ENCODE peak calls at places on chromosomes 6 and 20, in eight cellular contexts. K is pancreas, T is omental fat pad, F is tibial nerve, A is progenitor cell of endocrine pancreas, B is brain microvascular endothelial cell, P is hepatocyte, I is body of pancreas. Z is an unnamed sample.

GRCh38 chr6:75501756-75502155 is 8.2 kb upstream of the FILIP1 start:
- DNase-seq in I (no peak), B (no peak), A (no peak), T (no peak), K (no peak), F (no peak), P (no peak), Z (no peak)

GRCh38 chr6:37514377-37514776 is 14.7 kb upstream of the CCDC167 start:
- DNase-seq in K (no peak), T (no peak), F (no peak), I (no peak), P (no peak), A (no peak), B (peak; percentile 60), Z (no peak)

GRCh38 chr6:107847844-107848802 is 24.0 kb upstream of the SCML4 start:
- DNase-seq in A (peak; percentile 93), T (peak; percentile 62), F (peak; percentile 61), B (peak; percentile 72), P (peak; percentile 91), I (peak; percentile 88), K (peak; percentile 81), Z (peak; percentile 91)

GRCh38 chr6:2116496-2116895 is 128.9 kb downstream of the GMDS start:
- DNase-seq in K (no peak), A (no peak), P (no peak), I (no peak), T (no peak), F (no peak), B (peak; percentile 25), Z (no peak)

GRCh38 chr6:134177753-134178229 is 125.4 kb upstream of the SLC2A12 start:
- DNase-seq in P (peak; percentile 48), F (no peak), I (peak; percentile 45), A (no peak), B (peak; percentile 60), T (no peak), K (no peak), Z (peak; percentile 60)

GRCh38 chr6:27514906-27515495 is 42.1 kb upstream of the ZNF184 start:
- DNase-seq in P (no peak), I (no peak), A (no peak), F (no peak), T (no peak), B (no peak), K (no peak), Z (no peak)

GRCh38 chr6:75691012-75691411 is 58.0 kb upstream of the MYO6 start:
- DNase-seq in T (no peak), A (no peak), K (no peak), B (peak; percentile 25), P (no peak), I (no peak), F (no peak), Z (no peak)

GRCh38 chr6:25014806-25015560 is 79.2 kb upstream of the RIPOR2 start:
- DNase-seq in F (no peak), B (peak; percentile 77), P (peak; percentile 51), I (peak; percentile 45), A (no peak), K (no peak), T (no peak), Z (no peak)

GRCh38 chr6:150198532-150198931 is 55.7 kb downstream of the PPP1R14C start:
- DNase-seq in T (no peak), A (no peak), K (no peak), P (no peak), I (no peak), B (no peak), F (no peak), Z (no peak)

GRCh38 chr20:23455641-23456040 is 3.0 kb upstream of the CST11 start:
- DNase-seq in T (no peak), K (no peak), P (no peak), I (no peak), F (no peak), A (no peak), B (no peak), Z (no peak)

GRCh38 chr6:41199427-41200246 is 1.3 kb downstream of the TREML2 start:
- DNase-seq in P (no peak), A (no peak), K (no peak), F (no peak), B (no peak), T (no peak), I (no peak), Z (peak; percentile 29)

GRCh38 chr20:20849126-20849525 is 136.7 kb upstream of the RALGAPA2 start:
- DNase-seq in F (no peak), T (no peak), K (no peak), P (no peak), I (no peak), A (no peak), B (no peak), Z (no peak)

GRCh38 chr6:158647501-158647900 is 2.4 kb upstream of the SYTL3 start:
- DNase-seq in K (no peak), A (no peak), I (no peak), F (no peak), T (no peak), P (no peak), B (no peak), Z (no peak)

GRCh38 chr6:99816795-99817194 is 177.2 kb downstream of the MCHR2 start:
- DNase-seq in I (no peak), T (no peak), B (no peak), K (no peak), F (no peak), A (no peak), P (no peak), Z (no peak)

GRCh38 chr20:10673176-10673830 is 496 bp downstream of the JAG1 start:
- DNase-seq in I (peak; percentile 45), B (no peak), K (peak; percentile 49), T (no peak), P (peak; percentile 56), A (peak; percentile 18), F (no peak), Z (peak; percentile 75)

GRCh38 chr20:10675456-10675848 is 1.7 kb upstream of the JAG1 start:
- DNase-seq in K (no peak), F (no peak), T (no peak), B (no peak), I (no peak), P (no peak), A (no peak), Z (no peak)

GRCh38 chr20:10673831-10674683 is at the start of gene JAG1:
- DNase-seq in A (peak; percentile 94), I (peak; percentile 97), F (peak; percentile 97), K (peak; percentile 97), B (peak; percentile 92), P (peak; percentile 99), T (peak; percentile 93), Z (peak; percentile 96)

GRCh38 chr20:10676518-10676917 is 2.7 kb upstream of the JAG1 start:
- DNase-seq in I (no peak), F (no peak), B (no peak), T (no peak), K (no peak), A (no peak), P (no peak), Z (no peak)

GRCh38 chr20:10674684-10675455 is 1.1 kb upstream of the JAG1 start:
- DNase-seq in F (peak; percentile 59), A (peak; percentile 83), K (peak; percentile 85), P (peak; percentile 92), T (no peak), I (peak; percentile 85), B (peak; percentile 64), Z (peak; percentile 87)
- TF ChIP-seq CTCF in F (peak; percentile 96), A (peak; percentile 84), K (peak; percentile 75), P (peak; percentile 82), T (peak; percentile 3), I (peak; percentile 76), B (peak; percentile 85), Z (peak; percentile 96)

GRCh38 chr6:146915671-146916127 is 288.5 kb upstream of the STXBP5 start:
- DNase-seq in B (peak; percentile 48), T (no peak), P (no peak), I (no peak), F (no peak), A (no peak), K (no peak), Z (no peak)

GRCh38 chr6:146911635-146912034 is 292.6 kb upstream of the STXBP5 start:
- DNase-seq in A (no peak), B (no peak), P (no peak), F (no peak), I (no peak), K (no peak), T (no peak), Z (no peak)

GRCh38 chr6:146912730-146913680 is 291.2 kb upstream of the STXBP5 start:
- DNase-seq in T (no peak), K (no peak), F (no peak), A (no peak), I (no peak), P (no peak), B (no peak), Z (no peak)

GRCh38 chr6:146914563-146915483 is 289.4 kb upstream of the STXBP5 start:
- DNase-seq in K (no peak), P (peak; percentile 74), T (peak; percentile 27), B (peak; percentile 94), F (no peak), I (peak; percentile 37), A (no peak), Z (no peak)

DNA sequence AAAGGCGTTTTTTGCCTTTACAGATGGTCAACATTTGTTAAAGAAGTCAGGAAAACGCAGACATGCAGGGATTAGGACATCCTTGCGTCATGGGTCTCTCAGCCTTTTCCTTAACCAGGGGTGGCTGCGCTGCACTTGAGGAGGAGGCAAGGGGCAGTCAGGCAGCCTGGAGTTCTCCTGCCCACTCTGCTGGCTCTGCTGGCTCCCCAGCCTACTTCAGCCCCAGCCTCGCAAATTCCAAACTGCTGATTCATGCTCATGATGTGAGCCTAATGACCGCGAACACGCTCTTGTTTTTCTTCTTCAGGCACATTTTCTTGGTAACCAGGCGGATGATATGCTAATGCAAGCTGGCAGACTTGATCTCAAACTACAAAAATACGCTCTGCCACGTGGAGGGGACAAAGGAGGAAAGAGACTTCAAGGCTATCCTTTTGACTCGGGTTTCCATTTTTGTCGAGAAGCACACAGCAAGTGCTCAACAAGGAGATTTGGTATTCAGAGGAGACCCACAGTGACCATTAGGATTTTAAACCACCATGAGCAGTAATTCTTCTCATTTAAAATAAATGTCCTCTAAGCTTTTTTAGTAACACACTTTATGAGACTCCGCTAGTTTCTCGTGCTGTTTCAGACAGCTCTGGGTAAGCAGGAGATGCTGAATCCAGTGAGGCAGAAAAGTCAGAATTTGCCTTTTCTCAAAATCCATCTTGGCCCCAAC is 290.2 kb upstream of the STXBP5 start:
- DNase-seq in I (peak; percentile 68), A (peak; percentile 37), T (peak; percentile 57), P (peak; percentile 91), F (peak; percentile 16), B (peak; percentile 99), K (peak; percentile 37), Z (peak; percentile 53)
- TF ChIP-seq CTCF in I (no peak), A (no peak), T (no peak), P (no peak), F (no peak), B (no peak), K (no peak), Z (no peak)

DNA sequence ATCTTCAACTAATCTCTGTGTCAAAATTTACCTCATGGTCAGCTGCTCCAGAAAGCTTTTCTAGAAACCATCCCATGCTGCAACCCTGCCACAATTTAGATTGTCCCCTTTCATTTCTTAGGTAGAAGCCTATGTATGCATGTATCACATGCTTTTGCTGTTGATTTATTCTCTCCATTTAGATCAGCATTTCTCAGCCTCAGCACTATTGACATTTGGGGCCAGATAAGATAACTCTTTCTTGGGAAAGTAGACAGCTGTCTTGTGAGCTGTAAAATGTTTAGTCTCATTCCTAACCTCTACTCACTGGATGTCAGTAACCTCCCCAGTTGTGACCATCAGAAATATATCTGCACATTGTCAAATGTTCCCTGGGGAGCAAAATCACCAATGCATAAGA is 99.0 kb downstream of the PLCB1 start:
- DNase-seq in A (no peak), B (no peak), I (peak; percentile 50), F (no peak), T (no peak), K (peak; percentile 37), P (no peak), Z (no peak)
- TF ChIP-seq CTCF in A (no peak), B (no peak), I (no peak), F (no peak), T (no peak), K (no peak), P (no peak), Z (no peak)

GRCh38 chr20:52016022-52016421 is 175.6 kb downstream of the ZFP64 start:
- DNase-seq in I (no peak), K (no peak), B (no peak), F (no peak), A (no peak), T (no peak), P (no peak), Z (no peak)
- TF ChIP-seq CTCF in I (no peak), K (no peak), B (no peak), F (no peak), A (no peak), T (no peak), P (no peak), Z (no peak)

Z was measured in Peyer's patch.